ENCODE peak calls at places on chromosomes 2 and 18, in nine cellular contexts. M is effector memory CD4-positive, alpha-beta T cell; I is cardiac fibroblast; H is RWPE1; U is activated T-helper 1 cell treated with Interleukin-2 at 50 U/mL for 16 hours; W is GOT3; B is right lobe of liver; Z is stimulated activated CD8-positive, alpha-beta memory T cell treated with anti-CD3 and anti-CD28 coated beads, Interleukin-15, amount 100 ng/mL, for 24 hours; G is posterior vena cava. X is an unnamed sample.

GRCh38 chr2:202822411-202822810 is 49.2 kb downstream of the ICA1L start:
- DNase-seq in M (no peak), I (no peak), H (no peak), U (no peak), W (no peak), B (no peak), Z (no peak), G (no peak), X (no peak)

GRCh38 chr2:158935617-158936016 is 32.8 kb upstream of the TANC1 start:
- DNase-seq in M (no peak), I (no peak), H (no peak), U (no peak), W (no peak), B (no peak), Z (no peak), G (no peak), X (no peak)

GRCh38 chr2:136008205-136008865 is 22.9 kb upstream of the DARS1 start:
- DNase-seq in M (peak), I (no peak), H (no peak), U (peak), W (no peak), B (peak), Z (no peak), G (peak), X (no peak)

GRCh38 chr18:73564073-73564472 is 583.6 kb downstream of the FBXO15 start:
- DNase-seq in M (no peak), I (peak), H (peak), U (no peak), W (no peak), B (no peak), Z (no peak), G (no peak), X (peak)

GRCh38 chr18:77884454-77884853 is 634.8 kb downstream of the GALR1 start:
- DNase-seq in M (no peak), I (no peak), H (no peak), U (no peak), W (no peak), B (no peak), Z (no peak), G (no peak), X (no peak)

GRCh38 chr2:237922641-237923361 is 44.0 kb upstream of the UBE2F start:
- DNase-seq in M (no peak), I (no peak), H (peak), U (no peak), W (no peak), B (no peak), Z (no peak), G (peak), X (no peak)

GRCh38 chr18:25726278-25726677 is 364.1 kb downstream of the SS18 start:
- DNase-seq in M (no peak), I (peak), H (no peak), U (no peak), W (no peak), B (no peak), Z (no peak), G (no peak), X (no peak)

GRCh38 chr18:58004317-58004716 is 39.7 kb upstream of the NEDD4L start:
- DNase-seq in M (no peak), I (peak), H (peak), U (no peak), W (no peak), B (no peak), Z (no peak), G (no peak), X (peak)

GRCh38 chr2:27216416-27217137 is 592 bp upstream of the CAD start:
- DNase-seq in M (no peak), I (no peak), H (no peak), U (no peak), W (no peak), B (no peak), Z (no peak), G (peak), X (no peak)

GRCh38 chr2:212124597-212124996 is 414.0 kb downstream of the ERBB4 start:
- DNase-seq in M (no peak), I (peak), H (no peak), U (no peak), W (no peak), B (peak), Z (no peak), G (no peak), X (peak)

X was measured in fibroblast of the aortic adventitia.